ENCODE peak calls at places on chromosomes 7 and 10, in eight cellular contexts. K, Q, S, H, Y, C, J and L are unnamed samples.
A peak's percentile ranks its signal among the peaks of the same experiment; 100 is the strongest.

GRCh38 chr7:143289421-143289820 is 1.3 kb downstream of the CASP2 start:
- DNase-seq in J (no peak), H (peak; percentile 54), S (no peak), C (no peak), K (no peak), Q (no peak), Y (peak; percentile 14), L (no peak)

GRCh38 chr7:29003703-29004102 is 45.6 kb upstream of the TRIL start:
- DNase-seq in S (no peak), Y (no peak), J (no peak), K (no peak), C (no peak), Q (no peak), H (no peak), L (no peak)

GRCh38 chr10:44571701-44572100 is 186.8 kb upstream of the CXCL12 start:
- DNase-seq in H (peak; percentile 48), S (no peak), C (no peak), K (no peak), Q (no peak), Y (no peak), J (no peak), L (no peak)

GRCh38 chr7:127598318-127598717 is 4.8 kb downstream of the FSCN3 start:
- DNase-seq in K (no peak), S (no peak), Y (no peak), Q (no peak), J (no peak), C (no peak), H (peak; percentile 19), L (no peak)

GRCh38 chr10:3336673-3337293 is 164.2 kb upstream of the PITRM1 start:
- DNase-seq in Y (no peak), H (no peak), S (no peak), J (no peak), C (no peak), K (no peak), Q (no peak), L (no peak)

GRCh38 chr7:131231381-131232220 is 96.1 kb upstream of the MKLN1 start:
- DNase-seq in K (no peak), Q (peak; percentile 73), C (peak; percentile 85), Y (peak; percentile 72), H (no peak), J (peak; percentile 58), S (peak; percentile 19), L (no peak)

GRCh38 chr10:121077331-121077730 is 226.2 kb downstream of the WDR11 start:
- DNase-seq in C (no peak), K (peak; percentile 32), S (no peak), Q (no peak), J (no peak), H (no peak), Y (no peak), L (no peak)

GRCh38 chr7:149719050-149719899 is 54.1 kb downstream of the ZNF467 start:
- DNase-seq in J (no peak), C (peak; percentile 76), S (no peak), K (peak; percentile 34), H (no peak), Y (no peak), Q (peak; percentile 44), L (peak; percentile 15)

GRCh38 chr7:13031481-13031880 is 344.0 kb downstream of the ARL4A start:
- DNase-seq in Y (no peak), K (no peak), S (no peak), C (no peak), Q (no peak), H (peak; percentile 62), J (no peak), L (no peak)

GRCh38 chr10:126937026-126937425 is 31.8 kb downstream of the DOCK1 start:
- DNase-seq in J (no peak), Q (no peak), S (no peak), C (no peak), Y (no peak), K (no peak), H (no peak), L (no peak)

GRCh38 chr7:47690902-47691558 is 109.1 kb upstream of the TNS3 start:
- DNase-seq in C (no peak), Y (no peak), Q (no peak), H (peak; percentile 35), J (no peak), S (no peak), K (peak; percentile 31), L (no peak)

GRCh38 chr10:35025916-35026315 is 64.2 kb downstream of the CUL2 start:
- DNase-seq in C (no peak), H (peak; percentile 99), Q (no peak), K (no peak), S (no peak), J (no peak), Y (no peak), L (no peak)

GRCh38 chr10:86048571-86048970 is 318.0 kb downstream of the GRID1 start:
- DNase-seq in C (no peak), Q (no peak), H (no peak), S (no peak), K (no peak), Y (no peak), J (no peak), L (no peak)

GRCh38 chr7:131633342-131633843 is 77.0 kb upstream of the PODXL start:
- DNase-seq in Q (no peak), K (peak; percentile 28), Y (no peak), C (no peak), J (no peak), S (no peak), H (peak; percentile 86), L (no peak)

GRCh38 chr10:19416164-19416563 is 367.6 kb downstream of the MALRD1 start:
- DNase-seq in S (no peak), Q (no peak), Y (no peak), J (no peak), H (no peak), K (no peak), C (no peak), L (no peak)

GRCh38 chr7:18552943-18553584 is 57.5 kb downstream of the HDAC9 start:
- DNase-seq in C (no peak), S (no peak), Y (peak; percentile 54), Q (no peak), H (peak; percentile 80), K (no peak), J (no peak), L (no peak)

GRCh38 chr7:76294344-76295024 is 8.0 kb upstream of the HSPB1 start:
- DNase-seq in J (peak; percentile 97), K (peak; percentile 91), S (peak; percentile 91), H (peak; percentile 92), Y (peak; percentile 55), Q (no peak), C (peak; percentile 90), L (peak; percentile 82)
- TF ChIP-seq CTCF in J (no peak), K (no peak), S (no peak), H (no peak), Y (no peak), Q (no peak), C (no peak), L (no peak)

DNA sequence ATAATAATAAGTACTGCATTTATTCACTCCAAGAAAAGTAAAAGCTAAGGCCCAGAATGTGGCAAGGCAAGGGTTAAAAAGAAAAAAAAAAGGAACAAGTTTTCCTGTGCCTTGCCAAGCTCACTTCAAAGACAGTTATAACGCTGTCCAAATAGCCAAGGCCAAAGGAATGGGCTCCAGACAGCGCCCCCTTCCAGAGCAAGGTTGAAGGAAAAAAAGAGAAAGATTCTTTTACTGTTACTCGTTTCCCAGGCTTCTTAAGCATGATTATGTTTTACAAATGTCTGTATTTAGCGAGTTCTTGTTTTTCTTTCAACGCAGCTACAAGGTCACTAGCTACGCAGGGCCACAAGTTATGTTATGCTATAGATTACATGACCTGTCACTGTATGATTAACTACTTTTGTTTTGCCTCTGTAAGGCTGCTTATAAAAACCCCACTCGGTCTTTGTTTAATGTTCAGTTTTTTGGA is 9.1 kb upstream of the EIF4H start:
- DNase-seq in H (peak; percentile 27), Q (no peak), K (no peak), C (no peak), Y (no peak), S (no peak), J (no peak), L (no peak)
- TF ChIP-seq CTCF in H (peak; percentile 51), Q (no peak), K (peak; percentile 61), C (peak; percentile 6), Y (peak; percentile 58), S (peak; percentile 30), J (peak; percentile 6), L (no peak)

GRCh38 chr10:46288601-46289206 is 1.9 kb downstream of the ANTXRL start:
- DNase-seq in S (no peak), Y (no peak), H (no peak), C (peak; percentile 35), Q (no peak), K (no peak), J (no peak), L (no peak)

GRCh38 chr10:46286991-46287693 is at the start of gene ANTXRL:
- DNase-seq in Y (no peak), K (no peak), Q (no peak), J (no peak), H (no peak), C (peak; percentile 76), S (no peak), L (no peak)

GRCh38 chr10:46285966-46286620 is 704 bp upstream of the ANTXRL start:
- DNase-seq in J (no peak), S (no peak), Q (no peak), K (no peak), C (peak; percentile 70), Y (no peak), H (no peak), L (no peak)

GRCh38 chr10:46289209-46289810 is 2.5 kb downstream of the ANTXRL start:
- DNase-seq in Y (no peak), C (peak; percentile 10), K (no peak), H (no peak), J (no peak), Q (no peak), S (no peak), L (no peak)

GRCh38 chr10:46287846-46288480 is 1.2 kb downstream of the ANTXRL start:
- DNase-seq in C (peak; percentile 18), K (no peak), J (no peak), Q (no peak), S (no peak), Y (no peak), H (no peak), L (no peak)
- TF ChIP-seq CTCF in C (no peak), K (no peak), J (no peak), Q (no peak), S (no peak), Y (no peak), H (no peak), L (no peak)

GRCh38 chr10:12720217-12720981 is 281.1 kb downstream of the CCDC3 start:
- DNase-seq in J (peak; percentile 54), K (peak; percentile 75), Q (no peak), Y (no peak), C (no peak), S (peak; percentile 79), H (peak; percentile 93), L (peak; percentile 72)

GRCh38 chr10:12721334-12721733 is 280.2 kb downstream of the CCDC3 start:
- DNase-seq in Y (no peak), K (no peak), C (no peak), Q (no peak), J (no peak), S (no peak), H (no peak), L (no peak)

GRCh38 chr10:12724782-12725579 is 276.5 kb downstream of the CCDC3 start:
- DNase-seq in S (no peak), K (no peak), H (no peak), C (no peak), Q (no peak), J (no peak), Y (no peak), L (no peak)

GRCh38 chr10:12719365-12719764 is 282.1 kb downstream of the CCDC3 start:
- DNase-seq in H (peak; percentile 55), C (no peak), J (no peak), S (no peak), Y (no peak), Q (no peak), K (no peak), L (no peak)

GRCh38 chr10:12723240-12723639 is 278.3 kb downstream of the CCDC3 start:
- DNase-seq in Q (no peak), K (no peak), S (no peak), J (no peak), H (no peak), C (no peak), Y (no peak), L (no peak)
- TF ChIP-seq CTCF in Q (no peak), K (no peak), S (no peak), J (no peak), H (no peak), C (no peak), Y (no peak), L (no peak)